ENCODE peak calls at places on chromosome 18, in six cellular contexts. One of them, this sample, is unnamed.

GRCh38 chr18:13424377-13424776 is 205.8 kb downstream of the LDLRAD4 start:
- DNase-seq in cardiac fibroblast: no peak
- DNase-seq in endothelial cell: no peak
- DNase-seq in fibroblast of lung: no peak
- DNase-seq in IMR-90: no peak
- DNase-seq in tibial artery: no peak
- DNase-seq in this sample: no peak

GRCh38 chr18:26215247-26215970 is 10.8 kb upstream of the TAF4B start:
- DNase-seq in cardiac fibroblast: no peak
- DNase-seq in endothelial cell: no peak
- DNase-seq in fibroblast of lung: no peak
- DNase-seq in IMR-90: no peak
- DNase-seq in tibial artery: no peak
- DNase-seq in this sample: no peak

GRCh38 chr18:63430526-63430925 is 8.2 kb upstream of the VPS4B start:
- DNase-seq in cardiac fibroblast: no peak
- DNase-seq in endothelial cell: no peak
- DNase-seq in fibroblast of lung: no peak
- DNase-seq in IMR-90: no peak
- DNase-seq in tibial artery: no peak
- DNase-seq in this sample: no peak

GRCh38 chr18:3384664-3385189 is 65.2 kb upstream of the TGIF1 start:
- DNase-seq in cardiac fibroblast: no peak
- DNase-seq in endothelial cell: no peak
- DNase-seq in fibroblast of lung: no peak
- DNase-seq in IMR-90: no peak
- DNase-seq in tibial artery: no peak
- DNase-seq in this sample: no peak

GRCh38 chr18:13471971-13472628 is 253.5 kb downstream of the LDLRAD4 start:
- DNase-seq in cardiac fibroblast: no peak
- DNase-seq in endothelial cell: no peak
- DNase-seq in fibroblast of lung: no peak
- DNase-seq in IMR-90: no peak
- DNase-seq in tibial artery: no peak
- DNase-seq in this sample: no peak

GRCh38 chr18:58390399-58390798 is 238.5 kb downstream of the ALPK2 start:
- DNase-seq in cardiac fibroblast: no peak
- DNase-seq in endothelial cell: no peak
- DNase-seq in fibroblast of lung: no peak
- DNase-seq in IMR-90: no peak
- DNase-seq in tibial artery: no peak
- DNase-seq in this sample: no peak

GRCh38 chr18:24270358-24270936 is 127.2 kb downstream of the OSBPL1A start:
- DNase-seq in cardiac fibroblast: no peak
- DNase-seq in endothelial cell: no peak
- DNase-seq in fibroblast of lung: no peak
- DNase-seq in IMR-90: peak
- DNase-seq in tibial artery: no peak
- DNase-seq in this sample: no peak

GRCh38 chr18:8139971-8140406 is 469.2 kb upstream of the RAB12 start:
- DNase-seq in cardiac fibroblast: peak
- DNase-seq in endothelial cell: no peak
- DNase-seq in fibroblast of lung: no peak
- DNase-seq in IMR-90: no peak
- DNase-seq in tibial artery: peak
- DNase-seq in this sample: no peak

GRCh38 chr18:2715990-2716389 is 60.5 kb downstream of the SMCHD1 start:
- DNase-seq in cardiac fibroblast: peak
- DNase-seq in endothelial cell: no peak
- DNase-seq in fibroblast of lung: peak
- DNase-seq in IMR-90: peak
- DNase-seq in tibial artery: no peak
- DNase-seq in this sample: no peak

GRCh38 chr18:79695269-79695668 is 15.7 kb downstream of the CTDP1 start:
- DNase-seq in cardiac fibroblast: peak
- DNase-seq in endothelial cell: no peak
- DNase-seq in fibroblast of lung: no peak
- DNase-seq in IMR-90: peak
- DNase-seq in tibial artery: no peak
- DNase-seq in this sample: no peak

GRCh38 chr18:78766651-78767533 is 212.7 kb upstream of the SALL3 start:
- DNase-seq in cardiac fibroblast: no peak
- DNase-seq in endothelial cell: no peak
- DNase-seq in fibroblast of lung: no peak
- DNase-seq in IMR-90: no peak
- DNase-seq in tibial artery: peak
- DNase-seq in this sample: no peak

GRCh38 chr18:22609642-22610041 is 191.9 kb upstream of the CTAGE1 start:
- DNase-seq in cardiac fibroblast: peak
- DNase-seq in endothelial cell: no peak
- DNase-seq in fibroblast of lung: peak
- DNase-seq in IMR-90: peak
- DNase-seq in tibial artery: no peak
- DNase-seq in this sample: no peak

GRCh38 chr18:63787673-63788072 is 12.5 kb downstream of the SERPINB7 start:
- DNase-seq in cardiac fibroblast: no peak
- DNase-seq in endothelial cell: no peak
- DNase-seq in fibroblast of lung: no peak
- DNase-seq in IMR-90: no peak
- DNase-seq in tibial artery: no peak
- DNase-seq in this sample: no peak

GRCh38 chr18:76573325-76574025 is 78.4 kb upstream of the ZNF516 start:
- DNase-seq in cardiac fibroblast: peak
- DNase-seq in endothelial cell: no peak
- DNase-seq in fibroblast of lung: peak
- DNase-seq in IMR-90: peak
- DNase-seq in tibial artery: no peak
- DNase-seq in this sample: no peak

GRCh38 chr18:3454365-3455089 is 4.6 kb downstream of the TGIF1 start:
- DNase-seq in cardiac fibroblast: peak
- DNase-seq in endothelial cell: peak
- DNase-seq in fibroblast of lung: peak
- DNase-seq in IMR-90: peak
- DNase-seq in tibial artery: no peak
- DNase-seq in this sample: no peak

GRCh38 chr18:59139291-59139614 is 431 bp upstream of the SEC11C start:
- DNase-seq in cardiac fibroblast: peak
- DNase-seq in endothelial cell: peak
- DNase-seq in fibroblast of lung: peak
- DNase-seq in IMR-90: peak
- DNase-seq in tibial artery: peak
- DNase-seq in this sample: peak

GRCh38 chr18:61889541-61889940 is 3.3 kb downstream of the RNF152 start:
- DNase-seq in cardiac fibroblast: no peak
- DNase-seq in endothelial cell: no peak
- DNase-seq in fibroblast of lung: no peak
- DNase-seq in IMR-90: no peak
- DNase-seq in tibial artery: no peak
- DNase-seq in this sample: no peak

GRCh38 chr18:43271593-43272432 is 5.5 kb downstream of the SYT4 start:
- DNase-seq in cardiac fibroblast: peak
- DNase-seq in endothelial cell: peak
- DNase-seq in fibroblast of lung: peak
- DNase-seq in IMR-90: peak
- DNase-seq in tibial artery: no peak
- DNase-seq in this sample: peak

GRCh38 chr18:3262234-3263171 is 570 bp downstream of the MYL12B start:
- DNase-seq in cardiac fibroblast: peak
- DNase-seq in endothelial cell: no peak
- DNase-seq in fibroblast of lung: peak
- DNase-seq in IMR-90: no peak
- DNase-seq in tibial artery: no peak
- DNase-seq in this sample: no peak

GRCh38 chr18:65322895-65323294 is 427.9 kb upstream of the CDH7 start:
- DNase-seq in cardiac fibroblast: no peak
- DNase-seq in endothelial cell: no peak
- DNase-seq in fibroblast of lung: no peak
- DNase-seq in IMR-90: no peak
- DNase-seq in tibial artery: no peak
- DNase-seq in this sample: no peak

GRCh38 chr18:79579807-79580480 is 99.7 kb upstream of the CTDP1 start:
- DNase-seq in cardiac fibroblast: no peak
- DNase-seq in endothelial cell: no peak
- DNase-seq in fibroblast of lung: no peak
- DNase-seq in IMR-90: no peak
- DNase-seq in tibial artery: peak
- DNase-seq in this sample: no peak

GRCh38 chr18:7164610-7165009 is 47.0 kb upstream of the LAMA1 start:
- DNase-seq in cardiac fibroblast: peak
- DNase-seq in endothelial cell: peak
- DNase-seq in fibroblast of lung: no peak
- DNase-seq in IMR-90: peak
- DNase-seq in tibial artery: no peak
- DNase-seq in this sample: no peak

GRCh38 chr18:28834889-28835288 is 658.0 kb upstream of the CDH2 start:
- DNase-seq in cardiac fibroblast: peak
- DNase-seq in endothelial cell: no peak
- DNase-seq in fibroblast of lung: peak
- DNase-seq in IMR-90: peak
- DNase-seq in tibial artery: no peak
- DNase-seq in this sample: peak

GRCh38 chr18:45104071-45104440 is 423.4 kb downstream of the SETBP1 start:
- DNase-seq in cardiac fibroblast: no peak
- DNase-seq in endothelial cell: no peak
- DNase-seq in fibroblast of lung: no peak
- DNase-seq in IMR-90: no peak
- DNase-seq in tibial artery: no peak
- DNase-seq in this sample: no peak

GRCh38 chr18:77702686-77703085 is 453.0 kb downstream of the GALR1 start:
- DNase-seq in cardiac fibroblast: peak
- DNase-seq in endothelial cell: peak
- DNase-seq in fibroblast of lung: no peak
- DNase-seq in IMR-90: peak
- DNase-seq in tibial artery: no peak
- DNase-seq in this sample: no peak
- TF ChIP-seq CTCF in cardiac fibroblast: no peak
- TF ChIP-seq CTCF in endothelial cell: no peak
- TF ChIP-seq CTCF in fibroblast of lung: no peak
- TF ChIP-seq CTCF in IMR-90: no peak
- TF ChIP-seq CTCF in tibial artery: no peak
- TF ChIP-seq CTCF in this sample: no peak

DNA sequence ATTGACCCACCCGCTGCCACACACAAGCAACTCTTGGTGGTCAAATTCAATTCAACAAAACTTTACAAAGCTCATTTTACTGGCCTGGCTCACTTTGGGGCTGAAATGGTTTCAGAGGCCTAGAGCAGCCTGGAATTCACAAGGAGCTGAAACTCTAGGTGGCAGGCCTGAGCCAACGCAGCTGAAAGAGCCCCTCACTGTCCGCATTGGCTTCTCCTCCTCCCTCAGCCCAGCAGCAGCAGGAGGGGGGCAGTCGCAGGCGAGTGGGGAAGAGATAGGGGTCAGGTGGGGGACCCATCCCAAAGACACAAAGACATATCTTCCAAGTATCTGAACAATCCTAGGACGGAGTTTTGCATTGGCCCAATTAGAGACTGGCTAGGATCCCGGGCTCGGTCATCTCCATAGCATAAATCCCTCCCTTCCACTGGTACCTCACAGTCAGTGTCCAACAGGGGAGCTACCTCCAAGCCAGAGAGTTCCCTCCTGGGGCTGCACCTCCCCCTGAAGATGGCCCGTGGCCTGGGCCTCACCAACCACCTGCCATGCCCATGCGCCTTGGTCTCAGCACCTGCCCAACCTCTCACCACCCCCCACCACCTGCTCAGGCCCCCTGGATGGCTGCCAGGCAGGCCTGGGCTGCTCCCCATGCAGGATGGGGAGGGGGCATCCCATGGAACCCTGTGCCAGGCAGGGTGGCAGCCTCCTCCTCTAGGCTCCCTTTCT is 113.4 kb downstream of the ZBTB7C start:
- DNase-seq in cardiac fibroblast: peak
- DNase-seq in endothelial cell: peak
- DNase-seq in fibroblast of lung: peak
- DNase-seq in IMR-90: no peak
- DNase-seq in tibial artery: peak
- DNase-seq in this sample: no peak
- TF ChIP-seq CTCF in cardiac fibroblast: peak
- TF ChIP-seq CTCF in endothelial cell: no peak
- TF ChIP-seq CTCF in fibroblast of lung: peak
- TF ChIP-seq CTCF in IMR-90: no peak
- TF ChIP-seq CTCF in tibial artery: peak
- TF ChIP-seq CTCF in this sample: peak

DNA sequence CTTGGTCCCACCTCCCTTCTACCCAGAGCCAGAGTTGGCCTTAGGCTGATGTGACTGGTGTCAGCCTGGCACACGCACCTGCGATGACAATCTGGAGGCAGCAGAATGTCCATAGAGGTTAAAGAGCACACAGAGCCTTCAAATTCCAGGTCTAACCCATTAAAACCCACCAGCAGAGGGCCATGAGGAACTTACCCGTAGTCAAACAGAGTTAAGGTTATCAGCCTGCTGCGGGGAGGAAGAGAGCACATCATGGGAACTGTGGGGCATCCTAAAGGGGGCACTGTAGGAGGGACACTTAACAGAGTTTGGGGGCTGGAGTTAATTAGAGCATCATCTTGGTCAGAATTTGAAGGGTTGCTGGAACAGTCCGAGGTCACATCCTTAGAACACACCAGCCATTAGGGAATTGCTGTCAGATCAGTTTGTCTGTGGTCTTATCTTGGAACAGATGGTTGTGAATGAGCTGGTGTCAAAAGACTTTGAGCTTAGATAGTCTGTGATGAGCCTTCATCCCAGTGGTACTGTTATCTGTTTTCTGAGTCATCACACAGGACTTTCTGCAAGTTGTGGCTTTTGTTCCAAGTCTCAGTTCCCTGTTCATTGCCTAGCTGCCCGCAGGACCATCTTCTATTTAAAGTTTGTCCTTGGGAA is 248.6 kb downstream of the LOXHD1 start:
- DNase-seq in cardiac fibroblast: no peak
- DNase-seq in endothelial cell: peak
- DNase-seq in fibroblast of lung: no peak
- DNase-seq in IMR-90: no peak
- DNase-seq in tibial artery: no peak
- DNase-seq in this sample: no peak
- TF ChIP-seq CTCF in cardiac fibroblast: no peak
- TF ChIP-seq CTCF in endothelial cell: peak
- TF ChIP-seq CTCF in fibroblast of lung: no peak
- TF ChIP-seq CTCF in IMR-90: no peak
- TF ChIP-seq CTCF in tibial artery: no peak
- TF ChIP-seq CTCF in this sample: no peak

DNA sequence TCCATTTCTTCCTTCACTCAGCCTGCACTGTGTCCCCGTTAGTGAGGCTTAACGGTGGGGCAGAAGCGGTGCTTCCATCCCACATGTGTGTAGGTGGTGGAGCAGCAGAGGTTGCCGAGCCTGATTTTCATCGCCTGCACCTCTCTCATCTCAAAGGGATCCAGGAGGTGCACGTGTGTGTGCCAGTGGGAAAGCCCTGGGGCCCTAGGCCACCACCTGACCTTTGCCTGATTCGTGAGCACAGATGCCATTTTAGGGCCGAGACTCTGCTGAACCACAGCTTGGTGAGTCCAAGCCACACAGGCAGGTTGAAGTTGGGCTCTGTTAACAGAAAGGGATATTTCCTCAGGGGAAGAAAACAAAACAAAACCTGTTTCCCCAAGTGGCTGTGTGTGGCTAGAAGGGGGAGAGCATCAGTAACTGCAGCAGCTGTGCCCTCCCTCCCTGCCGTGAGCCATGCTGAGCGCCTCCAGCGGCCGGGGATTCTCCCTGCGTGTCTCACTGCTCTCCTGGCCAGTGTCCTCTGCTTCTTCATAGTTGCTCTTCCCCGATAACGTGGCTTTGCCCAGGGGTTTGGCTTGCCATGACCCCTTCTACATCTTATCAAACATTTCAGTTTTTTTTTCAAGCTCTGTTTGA is 81.5 kb downstream of the MAPRE2 start:
- DNase-seq in cardiac fibroblast: peak
- DNase-seq in endothelial cell: peak
- DNase-seq in fibroblast of lung: peak
- DNase-seq in IMR-90: no peak
- DNase-seq in tibial artery: no peak
- DNase-seq in this sample: no peak
- TF ChIP-seq CTCF in cardiac fibroblast: peak
- TF ChIP-seq CTCF in endothelial cell: no peak
- TF ChIP-seq CTCF in fibroblast of lung: no peak
- TF ChIP-seq CTCF in IMR-90: no peak
- TF ChIP-seq CTCF in tibial artery: no peak
- TF ChIP-seq CTCF in this sample: no peak